ENCODE peak calls at places on chromosomes 11 and 22, in six cellular contexts. G, L, K, P, Y and V are unnamed samples.

GRCh38 chr11:110031171-110031570 is 62.0 kb upstream of the ZC3H12C start:
- DNase-seq in P (no peak), G (no peak), Y (no peak), L (no peak), K (no peak), V (no peak)

GRCh38 chr11:65745049-65745448 is 24.5 kb upstream of the RNASEH2C start:
- DNase-seq in L (no peak), P (no peak), K (no peak), G (no peak), Y (no peak), V (no peak)

GRCh38 chr11:124586247-124586860 is 16.6 kb downstream of the OR8A1 start:
- DNase-seq in K (peak; percentile 61), Y (peak; percentile 76), L (peak; percentile 68), P (peak; percentile 11), G (peak; percentile 70), V (peak; percentile 69)

GRCh38 chr11:111012497-111012896 is 233.0 kb upstream of the POU2AF2 start:
- DNase-seq in P (no peak), L (no peak), K (no peak), Y (no peak), G (no peak), V (no peak)

GRCh38 chr11:73308003-73308962 is at the start of gene ARHGEF17:
- DNase-seq in Y (peak; percentile 93), L (peak; percentile 79), K (peak; percentile 76), G (peak; percentile 89), P (no peak), V (no peak)

GRCh38 chr22:27419473-27419872 is 382.1 kb downstream of the MN1 start:
- DNase-seq in G (no peak), K (peak; percentile 25), L (no peak), Y (no peak), P (no peak), V (no peak)

GRCh38 chr11:92638678-92639077 is 330.8 kb upstream of the MTNR1B start:
- DNase-seq in K (no peak), L (no peak), G (no peak), Y (no peak), P (no peak), V (no peak)

GRCh38 chr22:23909258-23909898 is 15.2 kb downstream of the MIF start:
- DNase-seq in L (no peak), Y (no peak), K (no peak), P (no peak), G (no peak), V (no peak)

GRCh38 chr11:73367482-73368024 is 8.6 kb upstream of the RELT start:
- DNase-seq in P (no peak), Y (no peak), G (no peak), K (no peak), L (no peak), V (no peak)

GRCh38 chr11:113546757-113547507 is 71.7 kb upstream of the DRD2 start:
- DNase-seq in K (peak; percentile 40), Y (no peak), P (no peak), L (no peak), G (no peak), V (no peak)

GRCh38 chr11:35260342-35260985 is 121.5 kb downstream of the CD44 start:
- DNase-seq in P (no peak), L (no peak), Y (no peak), K (peak; percentile 86), G (no peak), V (no peak)

GRCh38 chr11:22192642-22193347 is at the start of gene ANO5:
- DNase-seq in Y (peak; percentile 87), K (no peak), G (peak; percentile 85), L (peak; percentile 86), P (no peak), V (peak; percentile 62)

GRCh38 chr22:28172948-28173360 is 253.9 kb upstream of the PITPNB start:
- DNase-seq in P (no peak), K (no peak), Y (no peak), G (no peak), L (no peak), V (no peak)

GRCh38 chr22:46736705-46737104 is 1.3 kb downstream of the CERK start:
- DNase-seq in Y (no peak), G (no peak), K (no peak), P (no peak), L (no peak), V (no peak)

GRCh38 chr11:46345881-46346484 is 1.3 kb upstream of the DGKZ start:
- DNase-seq in P (no peak), L (peak; percentile 50), G (no peak), K (no peak), Y (no peak), V (no peak)

GRCh38 chr11:73372371-73372993 is 3.7 kb upstream of the RELT start:
- DNase-seq in L (no peak), Y (peak; percentile 50), P (no peak), G (no peak), K (peak; percentile 31), V (no peak)

GRCh38 chr11:102966011-102966410 is 10.5 kb upstream of the MMP13 start:
- DNase-seq in P (no peak), Y (no peak), K (no peak), L (no peak), G (no peak), V (no peak)

GRCh38 chr11:533586-534196 is 1.7 kb downstream of the HRAS start:
- DNase-seq in P (no peak), Y (no peak), L (no peak), K (no peak), G (peak; percentile 63), V (no peak)

GRCh38 chr11:2257023-2257700 is 13.2 kb downstream of the ASCL2 start:
- DNase-seq in Y (no peak), K (no peak), L (peak; percentile 27), G (no peak), P (no peak), V (peak; percentile 40)

GRCh38 chr11:76248210-76248609 is 41.9 kb upstream of the WNT11 start:
- DNase-seq in Y (peak; percentile 49), P (no peak), G (no peak), K (no peak), L (no peak), V (no peak)

GRCh38 chr22:25475554-25476022 is 88.9 kb upstream of the GRK3 start:
- DNase-seq in K (peak; percentile 35), P (no peak), G (no peak), L (no peak), Y (no peak), V (no peak)

GRCh38 chr11:65743928-65744698 is 23.5 kb upstream of the RNASEH2C start:
- DNase-seq in G (no peak), P (no peak), K (peak; percentile 44), L (peak; percentile 72), Y (peak; percentile 45), V (no peak)

GRCh38 chr22:48652796-48653195 is 1174.9 kb downstream of the BRD1 start:
- DNase-seq in L (no peak), G (no peak), P (no peak), Y (no peak), K (no peak), V (no peak)

GRCh38 chr11:65274734-65275682 is 13.2 kb downstream of the POLA2 start:
- DNase-seq in L (peak; percentile 58), G (peak; percentile 68), P (no peak), Y (peak; percentile 77), K (peak; percentile 93), V (peak; percentile 95)

GRCh38 chr11:68398870-68399865 is 61.4 kb upstream of the PPP6R3 start:
- DNase-seq in G (no peak), P (no peak), Y (no peak), K (peak; percentile 35), L (no peak), V (peak; percentile 80)

GRCh38 chr11:131661137-131661536 is 290.7 kb downstream of the NTM start:
- DNase-seq in G (no peak), Y (no peak), P (no peak), K (peak; percentile 65), L (no peak), V (no peak)

GRCh38 chr22:50461979-50462540 is 12.8 kb downstream of the SBF1 start:
- DNase-seq in G (no peak), L (no peak), Y (no peak), K (no peak), P (no peak), V (no peak)

GRCh38 chr22:17938484-17938924 is 85.9 kb downstream of the MICAL3 start:
- DNase-seq in G (no peak), P (no peak), K (peak; percentile 47), L (no peak), Y (no peak), V (no peak)

GRCh38 chr11:87391501-87391900 is 353.8 kb downstream of the TMEM135 start:
- DNase-seq in P (no peak), G (no peak), Y (no peak), L (no peak), K (peak; percentile 4), V (no peak)
- TF ChIP-seq CTCF in P (no peak), G (no peak), Y (no peak), L (no peak), K (no peak), V (no peak)

GRCh38 chr22:18987765-18988164 is 51.7 kb upstream of the PRODH start:
- DNase-seq in G (peak; percentile 68), L (no peak), K (no peak), Y (peak; percentile 62), P (no peak), V (no peak)
- TF ChIP-seq CTCF in G (peak; percentile 30), L (no peak), K (peak; percentile 16), Y (peak; percentile 64), P (no peak), V (no peak)

GRCh38 chr22:29330753-29331152 is 15.3 kb upstream of the RASL10A start:
- DNase-seq in Y (no peak), K (peak; percentile 46), P (no peak), L (no peak), G (no peak), V (no peak)
- TF ChIP-seq CTCF in Y (no peak), K (no peak), P (no peak), L (no peak), G (no peak), V (no peak)

GRCh38 chr11:119030329-119031047 is at the start of gene SLC37A4:
- DNase-seq in G (peak; percentile 99), P (peak; percentile 97), K (peak; percentile 98), Y (peak; percentile 99), L (peak; percentile 100), V (peak; percentile 98)

GRCh38 chr11:119029069-119029339 is 1.7 kb downstream of the SLC37A4 start:
- DNase-seq in K (no peak), P (no peak), Y (no peak), L (no peak), G (no peak), V (no peak)

GRCh38 chr11:119030029-119030328 is 698 bp downstream of the SLC37A4 start:
- DNase-seq in K (no peak), P (no peak), G (no peak), L (no peak), Y (no peak), V (no peak)

GRCh38 chr11:119028346-119029068 is 2.2 kb downstream of the SLC37A4 start:
- DNase-seq in L (no peak), G (no peak), Y (no peak), P (no peak), K (no peak), V (no peak)

DNA sequence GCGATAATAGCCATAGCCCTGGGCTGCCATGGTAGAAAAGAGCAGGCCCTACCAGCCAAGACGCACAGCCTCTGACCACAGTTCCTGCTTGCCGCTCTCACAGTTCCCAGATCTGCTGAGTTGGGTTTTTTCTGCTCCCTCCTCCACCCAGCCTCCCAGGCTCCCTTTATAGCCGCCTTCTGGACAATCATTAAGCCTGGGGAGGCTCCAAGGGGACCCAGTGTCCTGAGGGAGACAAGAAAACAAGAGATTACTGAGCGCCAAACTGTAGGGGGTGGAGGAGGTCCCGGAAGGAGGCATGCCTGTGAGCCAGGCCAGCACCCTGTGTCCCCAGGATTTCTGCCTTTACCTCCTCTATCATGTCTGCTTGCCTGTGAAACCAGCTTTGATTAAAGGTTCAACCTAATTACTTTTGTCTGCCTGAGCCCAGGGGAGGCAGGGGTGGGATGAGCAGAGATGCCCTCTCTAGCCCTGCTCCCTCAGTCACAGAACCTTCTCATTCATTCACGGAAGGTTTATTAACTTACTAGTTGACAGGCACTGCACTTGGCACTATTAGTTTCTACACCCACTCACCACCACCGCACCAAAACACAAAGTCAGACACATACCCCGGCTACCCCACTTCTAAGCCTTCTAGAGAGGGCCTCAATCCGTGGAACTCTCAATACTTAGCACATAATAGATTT is 1.2 kb downstream of the SLC37A4 start:
- DNase-seq in K (no peak), Y (peak; percentile 45), L (peak; percentile 80), P (no peak), G (no peak), V (no peak)
- TF ChIP-seq CTCF in K (no peak), Y (no peak), L (no peak), P (no peak), G (no peak), V (no peak)